ENCODE peak calls at places on chromosomes 4 and X, in four cellular contexts. Y, Q, H and I are unnamed samples.

GRCh38 chr4:26174033-26174432 is 146.8 kb upstream of the RBPJ start:
- ATAC-seq in Y (no peak), Q (no peak), H (no peak), I (no peak)

GRCh38 chrX:56987741-56988140 is 7.6 kb downstream of the SPIN3 start:
- ATAC-seq in Y (no peak), Q (no peak), H (no peak), I (no peak)

GRCh38 chr4:55256787-55257186 is 89.3 kb upstream of the SRD5A3 start:
- ATAC-seq in Y (no peak), Q (no peak), H (peak; percentile 79), I (no peak)

GRCh38 chrX:96407043-96407442 is 277.6 kb upstream of the DIAPH2 start:
- ATAC-seq in Y (no peak), Q (no peak), H (peak; percentile 40), I (no peak)

GRCh38 chrX:106680716-106681115 is 45.8 kb upstream of the RNF128 start:
- ATAC-seq in Y (no peak), Q (no peak), H (no peak), I (no peak)

GRCh38 chr4:17680985-17681920 is 66.8 kb downstream of the MED28 start:
- ATAC-seq in Y (no peak), Q (no peak), H (no peak), I (peak; percentile 18)

GRCh38 chr4:122797405-122798094 is 29.1 kb upstream of the FGF2 start:
- ATAC-seq in Y (no peak), Q (no peak), H (no peak), I (no peak)

GRCh38 chr4:183492791-183493221 is 12.1 kb upstream of the ING2 start:
- ATAC-seq in Y (no peak), Q (no peak), H (no peak), I (no peak)

GRCh38 chr4:123588631-123589223 is 192.1 kb downstream of the SPRY1 start:
- ATAC-seq in Y (no peak), Q (peak; percentile 36), H (peak; percentile 92), I (no peak)

GRCh38 chrX:20149326-20149725 is 7.7 kb upstream of the EIF1AX start:
- ATAC-seq in Y (no peak), Q (no peak), H (no peak), I (no peak)

GRCh38 chr4:39932776-39933402 is 44.8 kb downstream of the PDS5A start:
- ATAC-seq in Y (peak; percentile 79), Q (peak; percentile 41), H (no peak), I (peak; percentile 69)